ENCODE peak calls at places on chromosome 20, in five cellular contexts. Y is HTR-8/SVneo, L is H7, F is foreskin fibroblast, A is HCT116. U is an unnamed sample.

GRCh38 chr20:55540013-55540412 is 465.3 kb downstream of the CBLN4 start:
- DNase-seq in L (no peak), F (no peak), A (no peak), Y (no peak), U (no peak)

GRCh38 chr20:17762243-17762872 is 62.6 kb downstream of the BANF2 start:
- DNase-seq in A (no peak), Y (no peak), F (no peak), L (no peak), U (no peak)

GRCh38 chr20:2101057-2101934 is at the start of gene STK35:
- DNase-seq in A (peak; percentile 37), L (peak; percentile 89), Y (peak; percentile 62), F (peak; percentile 84), U (peak; percentile 89)

GRCh38 chr20:51960004-51960403 is 157.7 kb upstream of the SALL4 start:
- DNase-seq in L (no peak), A (no peak), Y (no peak), F (no peak), U (no peak)

GRCh38 chr20:44142416-44142815 is 44.6 kb downstream of the JPH2 start:
- DNase-seq in F (peak; percentile 53), L (no peak), A (no peak), Y (no peak), U (no peak)

GRCh38 chr20:48098099-48098498 is 312.8 kb upstream of the SULF2 start:
- DNase-seq in F (no peak), A (peak; percentile 8), Y (no peak), L (no peak), U (no peak)

GRCh38 chr20:19886666-19887288 is 128.7 kb downstream of the RIN2 start:
- DNase-seq in A (no peak), L (peak; percentile 58), F (peak; percentile 49), Y (no peak), U (no peak)

GRCh38 chr20:37475258-37475657 is 45.8 kb upstream of the NNAT start:
- DNase-seq in L (no peak), Y (no peak), A (no peak), F (no peak), U (no peak)

GRCh38 chr20:15637971-15638754 is 935.1 kb downstream of the KIF16B start:
- DNase-seq in F (no peak), A (no peak), Y (no peak), L (peak; percentile 15), U (peak; percentile 67)

GRCh38 chr20:32296874-32297420 is 19.5 kb downstream of the KIF3B start:
- DNase-seq in F (no peak), A (no peak), Y (no peak), L (no peak), U (no peak)

GRCh38 chr20:62117658-62118057 is 4.6 kb upstream of the LSM14B start:
- DNase-seq in L (no peak), F (no peak), Y (no peak), A (no peak), U (no peak)

GRCh38 chr20:33328738-33329137 is 45.7 kb downstream of the BPIFB1 start:
- DNase-seq in Y (no peak), A (no peak), F (no peak), L (no peak), U (no peak)

GRCh38 chr20:38685853-38686473 is 38.3 kb upstream of the SLC32A1 start:
- DNase-seq in L (peak; percentile 67), A (no peak), Y (peak; percentile 73), F (peak; percentile 75), U (peak; percentile 82)

GRCh38 chr20:43987531-43987930 is 72.9 kb downstream of the TOX2 start:
- DNase-seq in A (no peak), F (peak; percentile 18), Y (no peak), L (no peak), U (peak; percentile 11)

GRCh38 chr20:48933017-48933766 is 11.7 kb downstream of the ARFGEF2 start:
- DNase-seq in A (no peak), Y (no peak), L (no peak), F (no peak), U (peak; percentile 66)

GRCh38 chr20:24487240-24487639 is 17.8 kb downstream of the SYNDIG1 start:
- DNase-seq in Y (no peak), L (no peak), A (no peak), F (no peak), U (peak; percentile 37)

GRCh38 chr20:2596673-2597279 is 55.7 kb upstream of the NOP56 start:
- DNase-seq in L (no peak), F (peak; percentile 72), A (no peak), Y (no peak), U (no peak)

GRCh38 chr20:22438926-22439325 is 145.4 kb downstream of the FOXA2 start:
- DNase-seq in A (peak; percentile 4), L (peak; percentile 62), F (no peak), Y (no peak), U (no peak)

GRCh38 chr20:59723108-59723500 is 118.8 kb downstream of the PHACTR3 start:
- DNase-seq in Y (no peak), A (no peak), F (no peak), L (no peak), U (peak; percentile 7)

U was measured in islet precursor cell.